ENCODE peak calls at places on chromosome 9, in four cellular contexts. Q, M, O and K are unnamed samples. For H3K4me1, the result is how much of the 10 kb centered on the place peaks cover.

GRCh38 chr9:16316911-16317817 is 553.3 kb downstream of the BNC2 start:
- DNase-seq in Q (no peak), M (no peak), O (no peak), K (no peak)

GRCh38 chr9:95360866-95361265 is 43.4 kb upstream of the FANCC start:
- DNase-seq in Q (no peak), O (no peak), M (no peak), K (no peak)

GRCh38 chr9:124217839-124218437 is 39.8 kb upstream of the NEK6 start:
- DNase-seq in Q (no peak), O (no peak), M (peak), K (no peak)

GRCh38 chr9:130786526-130786925 is 48.5 kb upstream of the ABL1 start:
- DNase-seq in O (no peak), Q (no peak), M (no peak), K (no peak)

GRCh38 chr9:92066131-92066530 is 49.1 kb downstream of the SPTLC1 start:
- DNase-seq in M (no peak), O (peak), Q (no peak), K (no peak)

GRCh38 chr9:114851301-114851700 is 45.5 kb upstream of the TNFSF15 start:
- DNase-seq in Q (no peak), M (no peak), O (no peak), K (no peak)

GRCh38 chr9:70222354-70222753 is 36.4 kb upstream of the SMC5 start:
- DNase-seq in M (no peak), Q (no peak), O (no peak), K (no peak)

GRCh38 chr9:16671591-16672137 is 198.8 kb downstream of the BNC2 start:
- DNase-seq in M (no peak), Q (no peak), O (no peak), K (no peak)

GRCh38 chr9:135262248-135262647 is 174.8 kb downstream of the OLFM1 start:
- DNase-seq in Q (no peak), O (no peak), M (no peak), K (no peak)

GRCh38 chr9:27247756-27248155 is 49.2 kb downstream of the EQTN start:
- DNase-seq in O (no peak), Q (no peak), M (no peak), K (no peak)

GRCh38 chr9:92170848-92171247 is 55.6 kb upstream of the SPTLC1 start:
- DNase-seq in Q (peak), O (no peak), M (no peak), K (no peak)

GRCh38 chr9:136532799-136533774 is 12.8 kb downstream of the NOTCH1 start:
- DNase-seq in M (peak), Q (no peak), O (no peak), K (no peak)

GRCh38 chr9:133862585-133863041 is 124.5 kb upstream of the SARDH start:
- DNase-seq in M (peak), Q (peak), O (no peak), K (peak)

GRCh38 chr9:133874061-133874638 is 118.0 kb downstream of the VAV2 start:
- DNase-seq in O (no peak), Q (no peak), M (no peak), K (no peak)

GRCh38 chr9:137066096-137066861 is 4.1 kb downstream of the SAPCD2 start:
- DNase-seq in O (no peak), M (no peak), Q (no peak), K (peak)

GRCh38 chr9:112881366-112881765 is 9.3 kb downstream of the SLC46A2 start:
- DNase-seq in O (no peak), M (no peak), Q (no peak), K (no peak)

GRCh38 chr9:74035786-74036185 is 461.3 kb upstream of the RORB start:
- DNase-seq in O (no peak), M (no peak), Q (no peak), K (no peak)

GRCh38 chr9:20558609-20559016 is 63.7 kb downstream of the MLLT3 start:
- DNase-seq in Q (no peak), M (no peak), O (no peak), K (no peak)

GRCh38 chr9:68913054-68913453 is 100.9 kb downstream of the PRKACG start:
- DNase-seq in Q (no peak), M (no peak), O (no peak), K (no peak)

GRCh38 chr9:136750526-136750925 is 2.2 kb upstream of the LCN6 start:
- DNase-seq in Q (no peak), M (no peak), O (no peak), K (no peak)

GRCh38 chr9:2424564-2425153 is 196.9 kb upstream of the VLDLR start:
- DNase-seq in O (peak), Q (no peak), M (no peak), K (peak)

GRCh38 chr9:88018101-88018500 is 43.8 kb upstream of the CDK20 start:
- DNase-seq in O (no peak), M (no peak), Q (no peak), K (no peak)

GRCh38 chr9:126371007-126371870 is 44.6 kb downstream of the MVB12B start:
- DNase-seq in M (no peak), Q (no peak), O (no peak), K (no peak)

GRCh38 chr9:129850821-129851540 is 15.7 kb downstream of the USP20 start:
- DNase-seq in Q (no peak), O (no peak), M (no peak), K (no peak)

GRCh38 chr9:6367128-6367741 is 39.1 kb downstream of the TPD52L3 start:
- DNase-seq in O (no peak), Q (no peak), M (no peak), K (no peak)
- H3K4me1 ChIP-seq in O (under half), Q (under half), M (under half), K (under half)

GRCh38 chr9:75907863-75908262 is 17.4 kb downstream of the PCSK5 start:
- DNase-seq in M (no peak), O (no peak), Q (no peak), K (no peak)
- H3K27ac ChIP-seq in M (no peak), O (no peak), Q (no peak), K (no peak)

GRCh38 chr9:120711354-120711753 is 2.9 kb downstream of the MEGF9 start:
- DNase-seq in Q (no peak), M (no peak), O (no peak), K (no peak)

GRCh38 chr9:120711841-120712538 is 2.3 kb downstream of the MEGF9 start:
- DNase-seq in Q (no peak), O (no peak), M (no peak), K (no peak)

GRCh38 chr9:120714088-120714845 is at the start of gene MEGF9:
- DNase-seq in O (peak), M (peak), Q (peak), K (peak)

GRCh38 chr9:120713257-120714087 is 798 bp downstream of the MEGF9 start:
- DNase-seq in Q (peak), O (peak), M (peak), K (peak)

DNA sequence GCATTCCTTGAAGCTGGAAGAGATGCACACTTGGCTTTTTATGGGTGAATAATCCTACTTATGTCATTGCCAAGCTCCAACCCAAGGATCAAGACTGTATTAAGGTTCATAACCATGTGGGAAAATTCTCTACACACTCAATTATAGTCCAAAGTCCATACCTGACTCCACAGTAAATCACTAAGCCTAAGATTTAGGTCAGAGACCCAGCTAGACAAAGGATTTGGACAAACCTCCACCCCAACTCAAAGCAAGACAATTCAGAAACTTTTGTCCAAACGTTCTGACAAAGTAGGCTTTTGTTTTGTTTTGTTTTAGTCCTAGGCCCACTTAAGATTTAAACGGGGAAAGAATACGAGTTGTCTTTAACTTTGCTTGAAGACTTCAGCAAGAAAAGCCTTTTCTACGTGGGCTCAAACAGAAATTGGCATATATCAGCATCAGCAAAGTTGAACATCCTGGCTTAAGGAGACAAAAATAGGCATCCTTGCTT is 1.7 kb downstream of the MEGF9 start:
- DNase-seq in M (no peak), Q (no peak), O (no peak), K (no peak)
- H3K4me1 ChIP-seq in M (under half), Q (under half), O (under half), K (under half)

DNA sequence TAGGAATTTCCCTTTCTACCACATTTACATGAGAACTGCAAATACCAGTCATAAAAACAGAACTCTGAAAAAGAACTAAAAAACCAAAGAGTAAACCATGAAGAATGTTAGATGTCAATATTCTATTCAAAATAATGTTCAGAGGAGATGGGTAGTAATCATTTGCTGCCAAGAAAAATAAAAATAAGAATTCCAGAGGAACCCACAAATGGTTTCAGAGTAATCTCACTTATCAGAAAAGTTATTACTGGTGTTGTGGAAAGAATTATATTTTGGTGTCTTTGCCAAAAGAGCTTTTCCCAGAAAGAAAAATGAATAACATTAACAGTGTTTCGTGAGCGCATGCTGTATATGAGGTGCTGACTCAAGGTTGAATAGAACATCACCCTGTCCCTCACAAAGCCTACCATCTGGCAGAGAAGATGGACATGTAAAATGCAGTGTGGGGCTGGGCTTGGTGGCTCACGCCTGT is 35.6 kb downstream of the GPR21 start:
- DNase-seq in O (no peak), M (no peak), Q (no peak), K (no peak)
- H3K27ac ChIP-seq in O (no peak), M (no peak), Q (peak), K (no peak)

GRCh38 chr9:100575765-100576368 is 2.0 kb upstream of the CAVIN4 start:
- DNase-seq in M (no peak), O (no peak), Q (no peak), K (no peak)
- H3K4me1 ChIP-seq in M (under half), O (under half), Q (under half), K (under half)

GRCh38 chr9:77939149-77939668 is 92.4 kb downstream of the GNAQ start:
- DNase-seq in M (no peak), Q (no peak), O (no peak), K (no peak)
- H3K27ac ChIP-seq in M (no peak), Q (no peak), O (no peak), K (no peak)

DNA sequence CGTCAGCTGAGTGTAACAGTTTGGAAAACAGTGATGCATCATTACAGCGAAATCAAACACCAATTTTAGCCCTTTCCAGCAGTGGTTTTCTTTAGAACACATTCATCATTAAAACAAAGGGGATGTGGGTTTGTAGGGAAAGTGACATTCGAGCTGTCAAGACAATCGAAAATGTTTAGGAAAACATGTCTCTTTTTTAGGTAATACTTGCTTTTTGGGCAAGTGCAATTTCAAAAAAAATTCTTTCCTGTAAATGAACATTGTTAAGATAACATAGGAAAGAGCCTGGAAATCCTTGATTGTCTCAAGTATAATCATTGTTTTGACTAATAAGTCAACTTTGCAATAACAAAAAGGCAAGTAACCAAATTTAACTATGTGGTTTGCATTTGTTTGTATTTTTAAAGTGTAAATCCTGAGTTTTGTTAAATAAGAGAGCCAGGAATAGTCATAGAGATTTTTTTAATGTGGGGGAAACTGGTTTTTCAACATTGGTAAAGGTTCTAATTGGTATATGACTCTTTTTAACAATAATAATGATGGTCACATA is 182.5 kb downstream of the TTLL11 start:
- DNase-seq in O (no peak), Q (no peak), M (no peak), K (no peak)
- H3K4me1 ChIP-seq in O (under half), Q (under half), M (under half), K (under half)

GRCh38 chr9:121009657-121010056 is 40.4 kb downstream of the C5 start:
- DNase-seq in O (no peak), Q (no peak), M (no peak), K (no peak)
- H3K27ac ChIP-seq in O (no peak), Q (no peak), M (no peak), K (no peak)